ENCODE peak calls at places on chromosomes 1 and 21, in six cellular contexts. T, O, W, N, M and C are unnamed samples.

GRCh38 chr1:223775054-223775453 is 62.7 kb downstream of the CAPN2 start:
- DNase-seq in T (no peak), O (no peak), W (no peak), N (no peak), M (no peak), C (no peak)

GRCh38 chr1:46218443-46218842 is 15.3 kb downstream of the LURAP1 start:
- DNase-seq in T (no peak), O (no peak), W (peak; percentile 81), N (no peak), M (no peak), C (no peak)

GRCh38 chr1:236890152-236891056 is 95.3 kb downstream of the MTR start:
- DNase-seq in T (no peak), O (no peak), W (no peak), N (no peak), M (no peak), C (no peak)

GRCh38 chr1:61640531-61641125 is 84.3 kb downstream of the TM2D1 start:
- DNase-seq in T (no peak), O (no peak), W (peak; percentile 61), N (no peak), M (no peak), C (no peak)

GRCh38 chr1:162475089-162475488 is 22.5 kb upstream of the UHMK1 start:
- DNase-seq in T (no peak), O (no peak), W (no peak), N (no peak), M (no peak), C (no peak)

GRCh38 chr1:89673251-89673650 is 40.3 kb downstream of the LRRC8C start:
- DNase-seq in T (no peak), O (no peak), W (no peak), N (no peak), M (no peak), C (no peak)

GRCh38 chr1:181033799-181034391 is at the start of gene MR1:
- DNase-seq in T (peak; percentile 90), O (peak; percentile 78), W (peak; percentile 58), N (no peak), M (no peak), C (no peak)

GRCh38 chr21:38303300-38303699 is 46.5 kb downstream of the KCNJ15 start:
- DNase-seq in T (no peak), O (no peak), W (peak; percentile 90), N (no peak), M (no peak), C (no peak)

GRCh38 chr21:29433366-29434059 is 134.8 kb downstream of the BACH1 start:
- DNase-seq in T (peak; percentile 14), O (no peak), W (no peak), N (no peak), M (no peak), C (no peak)

GRCh38 chr1:5513891-5514515 is 478.2 kb downstream of the NPHP4 start:
- DNase-seq in T (no peak), O (no peak), W (no peak), N (peak; percentile 51), M (no peak), C (no peak)

GRCh38 chr1:220281159-220281574 is 8.9 kb upstream of the RAB3GAP2 start:
- DNase-seq in T (peak; percentile 47), O (no peak), W (no peak), N (no peak), M (no peak), C (no peak)

GRCh38 chr1:41661428-41662060 is 177.1 kb upstream of the EDN2 start:
- DNase-seq in T (no peak), O (no peak), W (peak; percentile 15), N (no peak), M (no peak), C (no peak)

GRCh38 chr1:234866007-234866866 is 256.3 kb upstream of the IRF2BP2 start:
- DNase-seq in T (peak; percentile 98), O (peak; percentile 81), W (no peak), N (peak; percentile 50), M (no peak), C (no peak)

GRCh38 chr1:175822575-175822974 is 79.2 kb upstream of the TNR start:
- DNase-seq in T (no peak), O (no peak), W (no peak), N (no peak), M (no peak), C (no peak)

GRCh38 chr1:156128749-156129682 is 14.5 kb downstream of the LMNA start:
- DNase-seq in T (no peak), O (no peak), W (no peak), N (no peak), M (no peak), C (no peak)

GRCh38 chr1:78146137-78146822 is 100.5 kb downstream of the GIPC2 start:
- DNase-seq in T (no peak), O (no peak), W (no peak), N (no peak), M (no peak), C (no peak)

GRCh38 chr21:31725202-31725840 is 6.6 kb downstream of the SCAF4 start:
- DNase-seq in T (no peak), O (no peak), W (no peak), N (no peak), M (no peak), C (no peak)

GRCh38 chr1:162292422-162292849 is 84.2 kb downstream of the SPATA46 start:
- DNase-seq in T (no peak), O (no peak), W (no peak), N (no peak), M (no peak), C (no peak)

GRCh38 chr1:75273110-75273509 is 138.9 kb downstream of the LHX8 start:
- DNase-seq in T (peak; percentile 14), O (no peak), W (no peak), N (no peak), M (no peak), C (no peak)

GRCh38 chr1:51567653-51568052 is 48.6 kb upstream of the EPS15 start:
- DNase-seq in T (no peak), O (no peak), W (peak; percentile 39), N (no peak), M (no peak), C (no peak)

GRCh38 chr1:222171005-222171404 is 376.9 kb downstream of the HHIPL2 start:
- DNase-seq in T (peak; percentile 9), O (peak; percentile 5), W (no peak), N (no peak), M (no peak), C (no peak)

GRCh38 chr1:211775208-211775607 is 55.4 kb downstream of the LPGAT1 start:
- DNase-seq in T (no peak), O (no peak), W (no peak), N (no peak), M (no peak), C (no peak)

GRCh38 chr1:14516974-14517812 is 81.3 kb upstream of the KAZN start:
- DNase-seq in T (no peak), O (no peak), W (no peak), N (no peak), M (no peak), C (no peak)

GRCh38 chr1:110173466-110174117 is 23.3 kb downstream of the SLC6A17 start:
- DNase-seq in T (no peak), O (no peak), W (no peak), N (no peak), M (no peak), C (peak; percentile 50)

GRCh38 chr1:109392788-109393580 is 4.7 kb downstream of the SORT1 start:
- DNase-seq in T (peak; percentile 91), O (peak; percentile 98), W (peak; percentile 70), N (peak; percentile 65), M (no peak), C (peak; percentile 83)

GRCh38 chr1:198788561-198789064 is 149.8 kb downstream of the PTPRC start:
- DNase-seq in T (peak; percentile 15), O (no peak), W (no peak), N (no peak), M (no peak), C (no peak)

GRCh38 chr1:30329263-30329753 is 394.1 kb downstream of the MATN1 start:
- DNase-seq in T (no peak), O (no peak), W (no peak), N (peak; percentile 13), M (no peak), C (peak; percentile 33)

GRCh38 chr1:151399890-151400235 is 490 bp downstream of the PSMB4 start:
- DNase-seq in T (peak; percentile 27), O (no peak), W (no peak), N (no peak), M (no peak), C (no peak)

GRCh38 chr1:66733348-66734017 is 18.8 kb upstream of the DYNLT5 start:
- DNase-seq in T (no peak), O (no peak), W (no peak), N (no peak), M (no peak), C (no peak)

GRCh38 chr1:36086529-36087232 is 2.0 kb upstream of the ADPRS start:
- DNase-seq in T (peak; percentile 28), O (no peak), W (no peak), N (peak; percentile 13), M (no peak), C (no peak)

GRCh38 chr1:1307261-1307907 is 346 bp downstream of the ACAP3 start:
- DNase-seq in T (peak; percentile 71), O (no peak), W (no peak), N (no peak), M (no peak), C (peak; percentile 47)

GRCh38 chr1:42684139-42684538 is 1.9 kb downstream of the YBX1 start:
- DNase-seq in T (peak; percentile 53), O (peak; percentile 20), W (no peak), N (no peak), M (no peak), C (no peak)
- TF ChIP-seq POLR2AphosphoS5 in T (no peak), O (no peak), W (no peak), N (no peak), M (no peak), C (no peak)

DNA sequence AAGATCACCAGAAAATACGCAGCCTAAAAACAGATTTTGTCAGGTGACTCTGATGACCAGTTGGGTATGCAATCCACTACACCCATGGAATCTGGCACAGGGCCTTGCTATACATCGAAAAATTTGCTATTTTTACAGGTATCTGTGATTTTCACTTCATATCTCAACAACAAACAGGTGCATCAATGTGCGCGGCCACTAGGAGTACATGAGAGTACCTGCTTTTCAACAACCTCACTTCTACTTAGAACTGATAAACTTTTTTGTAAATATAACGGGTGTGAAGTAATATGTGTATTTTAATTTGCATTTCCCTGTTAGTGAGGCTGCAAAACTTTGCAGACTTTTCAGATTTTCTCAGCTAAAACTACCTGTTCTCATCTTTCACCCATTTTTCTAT is 80.8 kb downstream of the SLC45A1 start:
- DNase-seq in T (peak; percentile 19), O (no peak), W (no peak), N (no peak), M (no peak), C (no peak)
- H3K4me1 ChIP-seq in T (peaks cover 16% of the 10 kb centered on the region), O (peaks cover 23% of the 10 kb centered on the region), W (peaks cover 17% of the 10 kb centered on the region), N (peaks cover 56% of the 10 kb centered on the region), M (peaks cover 17% of the 10 kb centered on the region), C (peaks cover 40% of the 10 kb centered on the region)

DNA sequence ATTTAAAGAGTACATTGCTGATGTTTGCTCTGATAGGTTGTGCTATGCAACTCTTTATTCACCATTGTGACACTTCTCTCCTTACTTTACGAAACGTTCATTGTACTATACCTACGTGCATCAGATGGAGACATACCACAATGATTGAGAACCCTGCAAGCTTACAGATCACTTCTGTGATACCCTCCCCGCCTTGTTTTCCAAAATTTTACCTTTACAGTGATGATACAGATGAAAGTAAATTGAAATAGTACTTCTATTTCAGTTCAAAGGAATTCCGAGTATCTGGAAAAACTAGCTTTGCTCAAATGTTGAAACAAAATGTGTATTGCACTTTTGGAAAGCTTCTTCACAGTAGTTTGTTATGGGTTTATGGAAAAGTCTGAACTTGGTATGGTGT is 3.3 kb downstream of the OR14K1 start:
- DNase-seq in T (no peak), O (no peak), W (no peak), N (no peak), M (no peak), C (no peak)
- H3K27ac ChIP-seq in T (no peak overlapping the region), O (no peak overlapping the region), W (no peak overlapping the region), N (no peak overlapping the region), M (no peak overlapping the region), C (no peak overlapping the region)

GRCh38 chr1:203607169-203607873 is 19.3 kb upstream of the ATP2B4 start:
- DNase-seq in T (peak; percentile 74), O (no peak), W (no peak), N (peak; percentile 33), M (no peak), C (peak; percentile 51)
- TF ChIP-seq POLR2AphosphoS5 in T (no peak), O (no peak), W (no peak), N (no peak), M (no peak), C (peak; percentile 12)